ENCODE peak calls at places on chromosomes 13 and 19, in ten cellular contexts. C is activated CD4-positive, alpha-beta T cell treated with anti-CD3 and anti-CD28 coated beads, Interleukin-2, amount 10 ng/mL, durations not matched to agents 7 days and 5 days; S is endothelial cell of umbilical vein; B is dorsolateral prefrontal cortex; J is dermis microvascular lymphatic vessel endothelial cell; X is left kidney; M is cardiac fibroblast; P is amygdala; F is fibroblast of lung; W is NCI-H1417 treated with DMSO at 0.1 percent for 48 hours. G is an unnamed sample.

GRCh38 chr19:33434886-33435705 is 61.6 kb downstream of the CEBPG start:
- DNase-seq in F (peak; percentile 40), W (no peak), X (peak; percentile 39), P (no peak), J (no peak), S (no peak), B (peak; percentile 18), M (peak; percentile 18), C (no peak), G (no peak)

GRCh38 chr19:50199254-50199545 is 4.2 kb upstream of the MYH14 start:
- DNase-seq in W (no peak), B (no peak), X (no peak), J (no peak), P (no peak), C (no peak), M (no peak), F (no peak), S (no peak), G (no peak)

GRCh38 chr19:42282810-42283247 is 13.8 kb downstream of the CIC start:
- DNase-seq in S (no peak), X (no peak), P (no peak), W (no peak), C (no peak), F (no peak), M (no peak), B (no peak), J (no peak), G (no peak)

GRCh38 chr19:2747349-2747748 is 7.5 kb upstream of the SLC39A3 start:
- DNase-seq in B (no peak), S (no peak), C (no peak), P (no peak), W (no peak), M (no peak), J (no peak), X (no peak), F (no peak), G (no peak)

GRCh38 chr19:18460313-18460712 is 22.4 kb upstream of the ISYNA1 start:
- DNase-seq in F (peak; percentile 84), X (no peak), B (no peak), C (no peak), M (peak; percentile 85), W (no peak), S (no peak), P (no peak), J (no peak), G (no peak)

GRCh38 chr13:96947343-96947910 is 46.8 kb downstream of the OXGR1 start:
- DNase-seq in J (no peak), F (no peak), S (no peak), P (no peak), W (no peak), X (no peak), M (no peak), C (no peak), B (no peak), G (no peak)

GRCh38 chr19:27735314-27735713 is 1477.6 kb downstream of the UQCRFS1 start:
- DNase-seq in B (no peak), J (no peak), P (no peak), C (no peak), W (no peak), M (no peak), S (no peak), X (no peak), F (no peak), G (no peak)

GRCh38 chr13:114339779-114340534 is 25.7 kb downstream of the CHAMP1 start:
- DNase-seq in C (peak; percentile 50), S (peak; percentile 52), F (peak; percentile 26), M (peak; percentile 56), P (no peak), W (peak; percentile 44), B (no peak), J (peak; percentile 31), X (peak; percentile 58), G (peak; percentile 28)

GRCh38 chr13:57624565-57625435 is 6.7 kb upstream of the PCDH17 start:
- DNase-seq in J (peak; percentile 48), M (peak; percentile 68), S (peak; percentile 71), W (peak; percentile 62), B (no peak), X (peak; percentile 88), F (peak; percentile 58), P (no peak), C (peak; percentile 33), G (peak; percentile 21)

GRCh38 chr13:53379485-53379884 is 350.9 kb downstream of the OLFM4 start:
- DNase-seq in S (no peak), B (no peak), X (no peak), J (no peak), F (no peak), M (no peak), C (no peak), W (no peak), P (no peak), G (no peak)

GRCh38 chr19:12527034-12527836 is 24.0 kb downstream of the ZNF564 start:
- DNase-seq in J (no peak), M (peak; percentile 41), X (peak; percentile 39), S (peak; percentile 26), B (no peak), C (no peak), F (peak; percentile 54), W (no peak), P (no peak), G (no peak)

GRCh38 chr13:100673376-100673830 is 1.2 kb downstream of the TMTC4 start:
- DNase-seq in B (no peak), C (no peak), W (no peak), M (no peak), J (no peak), S (no peak), X (peak; percentile 67), F (no peak), P (no peak), G (no peak)

GRCh38 chr19:34265221-34265650 is 10.9 kb downstream of the GARRE1 start:
- DNase-seq in C (no peak), S (peak; percentile 48), X (peak; percentile 29), B (no peak), M (no peak), F (no peak), J (no peak), P (no peak), W (no peak), G (no peak)

GRCh38 chr19:12767150-12767549 is 8.2 kb downstream of the HOOK2 start:
- DNase-seq in J (no peak), F (no peak), M (no peak), S (no peak), C (no peak), X (no peak), B (no peak), P (no peak), W (no peak), G (no peak)

GRCh38 chr19:18339703-18340102 is 695 bp upstream of the PGPEP1 start:
- DNase-seq in P (no peak), X (peak; percentile 60), S (no peak), F (no peak), B (no peak), W (no peak), C (no peak), J (no peak), M (no peak), G (no peak)

GRCh38 chr19:2055871-2056809 is 5.1 kb upstream of the MKNK2 start:
- DNase-seq in B (no peak), P (no peak), J (peak; percentile 57), F (peak; percentile 74), W (no peak), M (peak; percentile 84), S (peak; percentile 56), X (peak; percentile 80), C (peak; percentile 48), G (peak; percentile 47)

GRCh38 chr19:57293719-57294118 is 13.4 kb downstream of the ZNF460 start:
- DNase-seq in S (no peak), F (no peak), J (no peak), M (no peak), P (no peak), B (no peak), X (no peak), W (no peak), C (no peak), G (no peak)

GRCh38 chr13:104949840-104950805 is 1585.3 kb downstream of the EFNB2 start:
- DNase-seq in F (peak; percentile 52), X (peak; percentile 19), S (no peak), B (no peak), J (no peak), C (no peak), W (no peak), P (no peak), M (peak; percentile 4), G (peak; percentile 14)

GRCh38 chr19:18496980-18497256 is 25.0 kb downstream of the ELL start:
- DNase-seq in X (no peak), C (no peak), B (no peak), M (no peak), F (no peak), J (no peak), S (no peak), P (no peak), W (no peak), G (no peak)

GRCh38 chr13:40597735-40598365 is 68.6 kb downstream of the FOXO1 start:
- DNase-seq in X (no peak), W (no peak), C (no peak), M (no peak), P (no peak), S (no peak), J (no peak), F (no peak), B (no peak), G (no peak)

GRCh38 chr13:51771418-51772104 is 32.4 kb downstream of the DHRS12 start:
- DNase-seq in S (no peak), J (no peak), C (no peak), W (no peak), X (no peak), F (no peak), M (no peak), P (no peak), B (no peak), G (no peak)

GRCh38 chr19:33273881-33274662 is 28.3 kb downstream of the CEBPA start:
- DNase-seq in J (peak; percentile 5), F (peak; percentile 88), C (no peak), B (no peak), W (no peak), M (peak; percentile 90), X (peak; percentile 90), S (peak; percentile 2), P (no peak), G (peak; percentile 87)

GRCh38 chr19:39126593-39127187 is 1.1 kb downstream of the PAK4 start:
- DNase-seq in P (no peak), B (no peak), J (no peak), M (peak; percentile 36), F (peak; percentile 38), X (peak; percentile 89), W (no peak), S (peak; percentile 30), C (no peak), G (peak; percentile 18)

GRCh38 chr19:11191273-11191755 is 6.0 kb downstream of the KANK2 start:
- DNase-seq in S (peak; percentile 40), M (peak; percentile 74), B (no peak), W (no peak), F (peak; percentile 47), C (no peak), P (no peak), X (no peak), J (peak; percentile 57), G (peak; percentile 79)

GRCh38 chr19:24046550-24046949 is 40.4 kb upstream of the ZNF254 start:
- DNase-seq in S (no peak), X (no peak), B (no peak), F (no peak), W (no peak), M (no peak), P (no peak), C (no peak), J (no peak), G (no peak)

GRCh38 chr19:55654323-55654832 is 457 bp upstream of the U2AF2 start:
- DNase-seq in P (peak; percentile 95), J (peak; percentile 99), X (peak; percentile 100), M (peak; percentile 100), W (peak; percentile 89), S (peak; percentile 99), C (peak; percentile 100), F (peak; percentile 97), B (peak; percentile 99), G (peak; percentile 97)

GRCh38 chr13:75153834-75154233 is 328.1 kb downstream of the TBC1D4 start:
- DNase-seq in C (no peak), W (no peak), X (no peak), J (no peak), M (peak; percentile 70), B (no peak), P (no peak), S (no peak), F (peak; percentile 32), G (peak; percentile 71)

GRCh38 chr13:24870380-24870760 is 106.4 kb downstream of the RNF17 start:
- DNase-seq in P (no peak), C (no peak), F (no peak), M (no peak), X (no peak), W (no peak), B (no peak), J (no peak), S (no peak), G (no peak)

G was measured in stromal cell of bone marrow.